ENCODE peak calls at places on chromosomes 5 and 9, in five cellular contexts. T is fibroblast of pulmonary artery; R is right cardiac atrium; O is stimulated activated CD8-positive, alpha-beta memory T cell treated with anti-CD3 and anti-CD28 coated beads, Interleukin-4, amount 100 ng/mL, for 1 hour; U is activated T-cell treated with anti-CD3 and anti-CD28 coated beads for 1 hour. I is an unnamed sample.

GRCh38 chr5:99747342-99747741 is 787.8 kb upstream of the FAM174A start:
- DNase-seq in O (no peak), T (no peak), R (no peak), U (no peak), I (no peak)

GRCh38 chr5:133990396-133990795 is 14.4 kb downstream of the VDAC1 start:
- DNase-seq in R (no peak), U (no peak), T (no peak), O (no peak), I (no peak)

GRCh38 chr5:168472329-168472728 is 13.9 kb upstream of the RARS1 start:
- DNase-seq in R (no peak), T (peak; percentile 93), U (no peak), O (no peak), I (no peak)

GRCh38 chr5:35963381-35963843 is 25.0 kb upstream of the CAPSL start:
- DNase-seq in U (no peak), R (no peak), O (no peak), T (peak; percentile 19), I (no peak)

GRCh38 chr5:13143630-13144029 is 800.9 kb downstream of the DNAH5 start:
- DNase-seq in T (no peak), R (no peak), U (no peak), O (no peak), I (no peak)

GRCh38 chr9:73219985-73220626 is 68.4 kb downstream of the ANXA1 start:
- DNase-seq in T (peak; percentile 87), U (no peak), R (no peak), O (no peak), I (no peak)

GRCh38 chr9:34976441-34976840 is 13.1 kb upstream of the DNAJB5 start:
- DNase-seq in U (no peak), T (no peak), R (no peak), O (no peak), I (no peak)

GRCh38 chr5:138685052-138685755 is 68.0 kb upstream of the CTNNA1 start:
- DNase-seq in U (no peak), O (no peak), R (no peak), T (no peak), I (no peak)

GRCh38 chr5:89374144-89374784 is 491.3 kb upstream of the MEF2C start:
- DNase-seq in T (no peak), O (no peak), R (no peak), U (no peak), I (peak; percentile 75)

GRCh38 chr5:9124071-9124470 is 421.8 kb downstream of the SEMA5A start:
- DNase-seq in R (no peak), U (no peak), T (no peak), O (no peak), I (no peak)

GRCh38 chr9:95710449-95710848 is 165.0 kb upstream of the ERCC6L2 start:
- DNase-seq in U (no peak), O (no peak), T (no peak), R (no peak), I (no peak)

GRCh38 chr5:168471785-168472184 is 14.5 kb upstream of the RARS1 start:
- DNase-seq in R (no peak), T (no peak), U (no peak), O (no peak), I (no peak)

GRCh38 chr9:4503103-4503502 is 12.8 kb downstream of the SLC1A1 start:
- DNase-seq in T (no peak), O (no peak), R (no peak), U (no peak), I (no peak)

GRCh38 chr9:89177401-89178161 is 1.0 kb downstream of the SHC3 start:
- DNase-seq in R (peak; percentile 51), U (no peak), T (peak; percentile 36), O (no peak), I (no peak)

GRCh38 chr5:73031839-73032238 is 76.0 kb downstream of the FCHO2 start:
- DNase-seq in U (no peak), R (peak; percentile 80), O (no peak), T (peak; percentile 83), I (no peak)

GRCh38 chr9:27468450-27469110 is 55.5 kb upstream of the IFNK start:
- DNase-seq in U (no peak), R (no peak), O (no peak), T (peak; percentile 18), I (no peak)